ENCODE peak calls at places on chromosomes 12 and 14, in six cellular contexts. O is activated CD4-positive, alpha-beta T cell treated with anti-CD3 and anti-CD28 coated beads, Interleukin-2, amount 50 U/mL, for 1 hour; Y is EL; W is activated naive CD8-positive, alpha-beta T cell treated with anti-CD3 and anti-CD28 coated beads, Interleukin-2, amount 10 ng/mL, durations not matched to agents 7 days and 5 days; Z is SW480; F is A549. G is an unnamed sample.

GRCh38 chr12:116455540-116456306 is 103.5 kb upstream of the MAP1LC3B2 start:
- DNase-seq in W (no peak), O (no peak), F (peak; percentile 93), Y (peak; percentile 93), Z (peak; percentile 33), G (peak; percentile 92)

GRCh38 chr12:111598637-111599458 is at the start of gene ATXN2:
- DNase-seq in O (peak; percentile 64), Z (peak; percentile 61), Y (no peak), F (no peak), W (no peak), G (peak; percentile 83)

GRCh38 chr12:78703820-78704525 is 160.6 kb upstream of the SYT1 start:
- DNase-seq in Z (no peak), W (no peak), O (no peak), F (peak; percentile 78), Y (peak; percentile 90), G (no peak)

GRCh38 chr12:98909749-98910148 is 264.7 kb downstream of the APAF1 start:
- DNase-seq in W (no peak), F (no peak), Y (no peak), O (no peak), Z (no peak), G (no peak)

GRCh38 chr12:31832740-31833540 is 104.1 kb upstream of the AMN1 start:
- DNase-seq in F (no peak), W (peak; percentile 32), Y (no peak), Z (no peak), O (peak; percentile 2), G (no peak)

GRCh38 chr14:65352964-65353530 is 59.5 kb upstream of the FUT8 start:
- DNase-seq in F (peak; percentile 60), O (no peak), Z (peak; percentile 57), Y (peak; percentile 70), W (no peak), G (no peak)

GRCh38 chr12:105041186-105041585 is 43.1 kb downstream of the ALDH1L2 start:
- DNase-seq in Y (no peak), W (no peak), Z (peak; percentile 21), O (no peak), F (no peak), G (no peak)

GRCh38 chr14:67510121-67510520 is 21.6 kb upstream of the TMEM229B start:
- DNase-seq in W (no peak), O (no peak), Y (peak; percentile 61), Z (no peak), F (no peak), G (no peak)

GRCh38 chr12:38102197-38102596 is 214.4 kb upstream of the ALG10B start:
- DNase-seq in F (peak; percentile 45), Z (no peak), W (no peak), Y (no peak), O (no peak), G (no peak)

GRCh38 chr14:65184032-65184764 is 81.9 kb upstream of the MAX start:
- DNase-seq in O (no peak), Z (no peak), Y (peak; percentile 15), W (no peak), F (peak; percentile 23), G (peak; percentile 47)

GRCh38 chr14:36647827-36648753 is 13.6 kb upstream of the PAX9 start:
- DNase-seq in F (peak; percentile 69), Y (peak; percentile 34), W (no peak), O (no peak), Z (peak; percentile 45), G (peak; percentile 74)